ENCODE peak calls at places on chromosome X, in four cellular contexts. F is AG09319, S is Calu3, G is MM.1S. V is an unnamed sample.

GRCh38 chrX:39195156-39195555 is 393.9 kb downstream of the MID1IP1 start:
- DNase-seq in F (no peak), S (peak), G (no peak), V (no peak)

GRCh38 chrX:37060999-37061398 is 52.8 kb downstream of the FAM47C start:
- DNase-seq in F (no peak), S (peak), G (peak), V (no peak)

GRCh38 chrX:112043997-112044396 is 38.6 kb downstream of the TRPC5 start:
- DNase-seq in F (no peak), S (peak), G (peak), V (no peak)

GRCh38 chrX:109537324-109537665 is 651 bp downstream of the NXT2 start:
- DNase-seq in F (peak), S (peak), G (peak), V (no peak)

GRCh38 chrX:108267561-108267960 is 170.7 kb downstream of the COL4A6 start:
- DNase-seq in F (no peak), S (no peak), G (no peak), V (no peak)

GRCh38 chrX:47384502-47384901 is 14.1 kb downstream of the ZNF157 start:
- DNase-seq in F (peak), S (peak), G (peak), V (peak)

GRCh38 chrX:50903387-50904027 is 7.0 kb upstream of the BMP15 start:
- DNase-seq in F (no peak), S (peak), G (peak), V (no peak)

GRCh38 chrX:1534321-1535168 is 2.4 kb downstream of the P2RY8 start:
- DNase-seq in F (no peak), S (no peak), G (peak), V (no peak)

GRCh38 chrX:24424948-24425347 is 40.1 kb upstream of the PDK3 start:
- DNase-seq in F (peak), S (no peak), G (no peak), V (no peak)

GRCh38 chrX:30875957-30876356 is 13.1 kb downstream of the TAB3 start:
- DNase-seq in F (peak), S (no peak), G (no peak), V (no peak)

GRCh38 chrX:56763556-56764152 is 34.6 kb downstream of the NBDY start:
- DNase-seq in F (peak), S (no peak), G (peak), V (peak)

GRCh38 chrX:15436220-15436619 is 52.0 kb upstream of the VEGFD start:
- DNase-seq in F (no peak), S (no peak), G (no peak), V (no peak)

GRCh38 chrX:40953369-40953768 is 131.9 kb upstream of the USP9X start:
- DNase-seq in F (no peak), S (no peak), G (no peak), V (no peak)

GRCh38 chrX:57329008-57329407 is 42.5 kb downstream of the FAAH2 start:
- DNase-seq in F (no peak), S (no peak), G (no peak), V (no peak)

GRCh38 chrX:110181459-110182137 is 136.3 kb downstream of the AMMECR1 start:
- DNase-seq in F (no peak), S (no peak), G (no peak), V (no peak)

GRCh38 chrX:7163146-7163677 is 15.3 kb upstream of the PUDP start:
- DNase-seq in F (no peak), S (no peak), G (no peak), V (no peak)

GRCh38 chrX:79065696-79066095 is 78.8 kb upstream of the GPR174 start:
- DNase-seq in F (no peak), S (no peak), G (peak), V (no peak)

GRCh38 chrX:23898412-23898959 is 9.3 kb downstream of the APOO start:
- DNase-seq in F (no peak), S (no peak), G (no peak), V (no peak)